ENCODE peak calls at places on chromosomes 3 and 15, in six cellular contexts. M is posterior cingulate gyrus, K is adrenal gland, N is OCI-LY7, P is gastrocnemius medialis, B is bronchial epithelial cell. L is an unnamed sample.
A peak's percentile ranks its signal among the peaks of the same experiment; 100 is the strongest.

GRCh38 chr3:41175365-41175764 is 23.9 kb upstream of the CTNNB1 start:
- DNase-seq in M (no peak), K (no peak), N (no peak), P (no peak), B (no peak), L (no peak)

GRCh38 chr3:164417955-164418354 is 660.3 kb downstream of the SI start:
- DNase-seq in M (no peak), K (no peak), N (no peak), P (no peak), B (no peak), L (no peak)

GRCh38 chr3:8318002-8318649 is 183.5 kb upstream of the LMCD1 start:
- DNase-seq in M (no peak), K (no peak), N (no peak), P (no peak), B (no peak), L (peak; percentile 6)

GRCh38 chr3:72523409-72524172 is 324.7 kb downstream of the SHQ1 start:
- DNase-seq in M (no peak), K (peak; percentile 55), N (peak; percentile 81), P (peak; percentile 7), B (peak; percentile 10), L (no peak)

GRCh38 chr3:10371167-10371566 is 50.3 kb upstream of the SEC13 start:
- DNase-seq in M (no peak), K (no peak), N (no peak), P (no peak), B (peak; percentile 47), L (no peak)

GRCh38 chr3:102269401-102269800 is 165.4 kb upstream of the ZPLD1 start:
- DNase-seq in M (no peak), K (no peak), N (no peak), P (no peak), B (no peak), L (no peak)

GRCh38 chr3:119809249-119810017 is 27.5 kb downstream of the NR1I2 start:
- DNase-seq in M (no peak), K (no peak), N (no peak), P (no peak), B (no peak), L (no peak)

GRCh38 chr3:169923189-169923588 is 11.8 kb downstream of the SAMD7 start:
- DNase-seq in M (no peak), K (peak; percentile 97), N (no peak), P (no peak), B (no peak), L (peak; percentile 48)

GRCh38 chr15:90859234-90860131 is 8.9 kb upstream of the FURIN start:
- DNase-seq in M (no peak), K (no peak), N (no peak), P (no peak), B (no peak), L (no peak)

GRCh38 chr3:148243609-148244008 is 454.1 kb upstream of the AGTR1 start:
- DNase-seq in M (no peak), K (no peak), N (no peak), P (no peak), B (no peak), L (no peak)

GRCh38 chr3:129087138-129087702 is 26.6 kb downstream of the GP9 start:
- DNase-seq in M (no peak), K (peak; percentile 62), N (no peak), P (no peak), B (peak; percentile 27), L (no peak)

GRCh38 chr3:71087109-71088018 is 496.2 kb downstream of the FOXP1 start:
- DNase-seq in M (no peak), K (no peak), N (peak; percentile 51), P (no peak), B (peak; percentile 93), L (no peak)